ENCODE peak calls at places on chromosome 20, in six cellular contexts. O is Karpas-422, D is left ventricle myocardium inferior, A is body of pancreas, V is right cardiac atrium, H is heart left ventricle. W is an unnamed sample.

GRCh38 chr20:53522696-53523095 is 70.9 kb downstream of the ZNF217 start:
- DNase-seq in O (no peak), D (no peak), A (no peak), V (no peak), H (no peak), W (no peak)

GRCh38 chr20:53748821-53749402 is 155.3 kb upstream of the ZNF217 start:
- DNase-seq in O (no peak), D (no peak), A (no peak), V (no peak), H (no peak), W (no peak)

GRCh38 chr20:63495771-63496403 is 3.0 kb downstream of the EEF1A2 start:
- DNase-seq in O (peak), D (peak), A (peak), V (peak), H (peak), W (no peak)

GRCh38 chr20:3483309-3483708 is 12.5 kb downstream of the ATRN start:
- DNase-seq in O (no peak), D (no peak), A (no peak), V (no peak), H (no peak), W (no peak)

GRCh38 chr20:4341804-4342560 is 326.6 kb upstream of the RNF24 start:
- DNase-seq in O (no peak), D (no peak), A (no peak), V (no peak), H (no peak), W (peak)

GRCh38 chr20:17909745-17910345 is 58.7 kb downstream of the SNX5 start:
- DNase-seq in O (no peak), D (no peak), A (no peak), V (no peak), H (no peak), W (no peak)

GRCh38 chr20:37749620-37750403 is 56.0 kb downstream of the CTNNBL1 start:
- DNase-seq in O (no peak), D (no peak), A (no peak), V (no peak), H (no peak), W (no peak)

GRCh38 chr20:22921595-22922421 is 113.3 kb upstream of the SSTR4 start:
- DNase-seq in O (no peak), D (no peak), A (no peak), V (no peak), H (no peak), W (no peak)

GRCh38 chr20:45070932-45071632 is 29.8 kb downstream of the KCNS1 start:
- DNase-seq in O (no peak), D (no peak), A (no peak), V (no peak), H (no peak), W (no peak)

GRCh38 chr20:4809707-4810106 is 88.0 kb downstream of the PRND start:
- DNase-seq in O (no peak), D (no peak), A (no peak), V (no peak), H (no peak), W (no peak)

GRCh38 chr20:8454137-8454712 is 322.2 kb downstream of the PLCB1 start:
- DNase-seq in O (peak), D (no peak), A (peak), V (no peak), H (no peak), W (peak)

GRCh38 chr20:19621072-19621471 is 137.0 kb upstream of the RIN2 start:
- DNase-seq in O (peak), D (no peak), A (no peak), V (no peak), H (no peak), W (no peak)

GRCh38 chr20:7980332-7981046 is 39.1 kb downstream of the TMX4 start:
- DNase-seq in O (peak), D (no peak), A (peak), V (no peak), H (no peak), W (peak)

GRCh38 chr20:49447946-49448809 is 34.3 kb downstream of the KCNB1 start:
- DNase-seq in O (no peak), D (peak), A (peak), V (peak), H (peak), W (no peak)

GRCh38 chr20:4896971-4897497 is 104.3 kb downstream of the SLC23A2 start:
- DNase-seq in O (peak), D (no peak), A (no peak), V (no peak), H (no peak), W (no peak)

GRCh38 chr20:50366270-50367103 is 143.7 kb upstream of the PTPN1 start:
- DNase-seq in O (no peak), D (no peak), A (peak), V (peak), H (peak), W (peak)

GRCh38 chr20:9616455-9616805 is 102.0 kb downstream of the LAMP5 start:
- DNase-seq in O (peak), D (no peak), A (no peak), V (no peak), H (no peak), W (no peak)

GRCh38 chr20:62618622-62619529 is 23.4 kb upstream of the SLCO4A1 start:
- DNase-seq in O (no peak), D (no peak), A (no peak), V (peak), H (no peak), W (no peak)

GRCh38 chr20:48999890-49000870 is 45.9 kb upstream of the CSE1L start:
- DNase-seq in O (no peak), D (no peak), A (no peak), V (no peak), H (no peak), W (no peak)

GRCh38 chr20:50729925-50730764 is 1.2 kb upstream of the PARD6B start:
- DNase-seq in O (no peak), D (no peak), A (peak), V (no peak), H (no peak), W (no peak)

GRCh38 chr20:25860531-25861150 is 164.0 kb upstream of the ZNF337 start:
- DNase-seq in O (no peak), D (no peak), A (no peak), V (no peak), H (peak), W (no peak)

GRCh38 chr20:19314619-19315018 is 102.2 kb downstream of the SLC24A3 start:
- DNase-seq in O (no peak), D (no peak), A (no peak), V (no peak), H (no peak), W (no peak)

GRCh38 chr20:39248851-39249485 is 286.8 kb downstream of the DHX35 start:
- DNase-seq in O (no peak), D (no peak), A (no peak), V (no peak), H (no peak), W (no peak)

GRCh38 chr20:62819494-62820174 is 2.8 kb downstream of the COL9A3 start:
- DNase-seq in O (no peak), D (no peak), A (no peak), V (no peak), H (no peak), W (no peak)

GRCh38 chr20:61109221-61109805 is 142.7 kb upstream of the CDH4 start:
- DNase-seq in O (no peak), D (no peak), A (no peak), V (no peak), H (no peak), W (no peak)

GRCh38 chr20:31485450-31486339 is 10.6 kb downstream of the REM1 start:
- DNase-seq in O (no peak), D (peak), A (peak), V (peak), H (peak), W (no peak)

GRCh38 chr20:60372822-60373221 is 414.6 kb downstream of the CDH26 start:
- DNase-seq in O (no peak), D (no peak), A (no peak), V (no peak), H (no peak), W (no peak)

GRCh38 chr20:63239431-63239830 is 3.7 kb downstream of the BIRC7 start:
- DNase-seq in O (no peak), D (no peak), A (no peak), V (no peak), H (no peak), W (no peak)

GRCh38 chr20:1382670-1383069 is 10.2 kb downstream of the FKBP1A start:
- DNase-seq in O (no peak), D (no peak), A (no peak), V (no peak), H (no peak), W (no peak)

GRCh38 chr20:36878913-36879312 is 3.0 kb downstream of the TLDC2 start:
- DNase-seq in O (no peak), D (no peak), A (no peak), V (no peak), H (no peak), W (no peak)

GRCh38 chr20:35134472-35134871 is 12.7 kb downstream of the EDEM2 start:
- DNase-seq in O (no peak), D (peak), A (peak), V (peak), H (peak), W (no peak)

GRCh38 chr20:59064214-59064722 is 21.7 kb upstream of the PRELID3B start:
- DNase-seq in O (no peak), D (no peak), A (no peak), V (no peak), H (no peak), W (no peak)
- H3K27ac ChIP-seq in O (no peak), D (peak), A (no peak), V (peak), H (peak), W (no peak)

GRCh38 chr20:42441862-42442196 is 747.9 kb downstream of the PTPRT start:
- DNase-seq in O (no peak), D (no peak), A (no peak), V (no peak), H (no peak), W (no peak)

GRCh38 chr20:42447270-42447669 is 742.4 kb downstream of the PTPRT start:
- DNase-seq in O (no peak), D (no peak), A (no peak), V (no peak), H (no peak), W (no peak)

GRCh38 chr20:42444799-42445198 is 744.9 kb downstream of the PTPRT start:
- DNase-seq in O (no peak), D (no peak), A (no peak), V (no peak), H (no peak), W (no peak)

GRCh38 chr20:42441196-42441861 is 748.4 kb downstream of the PTPRT start:
- DNase-seq in O (no peak), D (no peak), A (no peak), V (no peak), H (no peak), W (no peak)

GRCh38 chr20:42442728-42443127 is 747.0 kb downstream of the PTPRT start:
- DNase-seq in O (no peak), D (peak), A (no peak), V (peak), H (peak), W (no peak)
- H3K4me3 ChIP-seq in O (no peak), D (no peak), A (no peak), V (no peak), H (no peak), W (no peak)

DNA sequence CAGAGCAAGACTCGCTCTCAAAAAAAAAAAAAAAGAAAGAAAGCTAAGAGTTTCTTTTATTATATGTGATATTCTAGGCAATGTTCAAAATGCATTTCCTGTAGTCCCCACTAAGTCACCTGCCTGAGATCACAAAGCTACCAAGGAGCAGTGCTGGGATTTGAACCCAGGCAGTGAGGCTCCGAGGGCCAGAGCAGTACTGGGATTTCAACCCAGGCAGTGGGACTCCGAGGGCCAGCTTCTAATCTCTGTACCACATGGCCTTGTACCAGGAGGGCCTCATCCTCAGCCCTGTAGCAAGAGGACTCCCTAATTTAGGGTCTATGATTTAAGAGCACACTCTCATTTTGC is 39.7 kb downstream of the ZMYND8 start:
- DNase-seq in O (no peak), D (no peak), A (no peak), V (no peak), H (no peak), W (no peak)
- H3K27ac ChIP-seq in O (no peak), D (peak), A (peak), V (peak), H (peak), W (peak)

GRCh38 chr20:43458422-43458924 is 777 bp downstream of the SRSF6 start:
- DNase-seq in O (peak), D (no peak), A (no peak), V (no peak), H (no peak), W (no peak)

GRCh38 chr20:43461894-43462293 is 4.2 kb downstream of the SRSF6 start:
- DNase-seq in O (no peak), D (no peak), A (no peak), V (no peak), H (no peak), W (no peak)

GRCh38 chr20:43460830-43461200 is 3.1 kb downstream of the SRSF6 start:
- DNase-seq in O (no peak), D (no peak), A (no peak), V (no peak), H (no peak), W (no peak)

GRCh38 chr20:43459022-43459942 is 1.6 kb downstream of the SRSF6 start:
- DNase-seq in O (no peak), D (no peak), A (peak), V (peak), H (no peak), W (no peak)

DNA sequence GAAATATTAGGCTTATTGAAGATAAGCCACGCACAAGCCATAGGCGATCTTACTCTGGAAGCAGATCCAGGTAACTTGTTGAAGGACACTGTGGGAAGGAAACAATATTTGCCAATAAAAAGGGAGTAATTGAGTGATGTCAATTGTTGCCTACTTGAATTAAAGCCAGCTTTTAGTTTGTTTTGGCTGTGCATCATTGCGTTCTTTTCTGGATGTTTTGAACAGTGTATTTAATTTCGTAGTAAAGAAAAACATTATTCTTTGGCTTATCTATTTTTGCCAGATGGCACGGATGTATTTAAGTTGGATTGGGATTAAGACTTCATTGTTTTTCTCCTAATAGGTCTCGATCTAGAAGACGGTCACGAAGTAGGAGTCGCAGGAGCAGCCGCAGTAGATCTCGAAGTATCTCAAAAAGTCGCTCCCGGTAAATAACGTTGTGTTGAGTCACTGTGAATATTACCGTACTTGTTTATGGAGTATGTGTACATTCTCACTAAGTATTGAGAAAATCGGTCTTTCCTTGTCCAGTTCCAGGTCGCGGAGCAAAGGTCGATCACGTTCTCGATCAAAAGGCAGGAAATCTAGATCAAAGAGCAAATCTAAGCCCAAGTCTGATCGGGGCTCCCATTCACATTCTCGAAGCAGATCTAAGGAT is 2.6 kb downstream of the SRSF6 start:
- DNase-seq in O (no peak), D (no peak), A (no peak), V (no peak), H (no peak), W (no peak)
- H3K4me3 ChIP-seq in O (no peak), D (peak), A (no peak), V (no peak), H (no peak), W (no peak)

GRCh38 chr20:14335122-14335521 is 2.3 kb downstream of the FLRT3 start:
- DNase-seq in O (no peak), D (no peak), A (no peak), V (no peak), H (no peak), W (no peak)

GRCh38 chr20:14333734-14334133 is 3.7 kb downstream of the FLRT3 start:
- DNase-seq in O (no peak), D (no peak), A (no peak), V (no peak), H (no peak), W (no peak)

GRCh38 chr20:14334306-14334930 is 3.0 kb downstream of the FLRT3 start:
- DNase-seq in O (no peak), D (no peak), A (peak), V (peak), H (no peak), W (peak)

GRCh38 chr20:14336667-14337066 is 745 bp downstream of the FLRT3 start:
- DNase-seq in O (no peak), D (no peak), A (peak), V (no peak), H (no peak), W (no peak)

DNA sequence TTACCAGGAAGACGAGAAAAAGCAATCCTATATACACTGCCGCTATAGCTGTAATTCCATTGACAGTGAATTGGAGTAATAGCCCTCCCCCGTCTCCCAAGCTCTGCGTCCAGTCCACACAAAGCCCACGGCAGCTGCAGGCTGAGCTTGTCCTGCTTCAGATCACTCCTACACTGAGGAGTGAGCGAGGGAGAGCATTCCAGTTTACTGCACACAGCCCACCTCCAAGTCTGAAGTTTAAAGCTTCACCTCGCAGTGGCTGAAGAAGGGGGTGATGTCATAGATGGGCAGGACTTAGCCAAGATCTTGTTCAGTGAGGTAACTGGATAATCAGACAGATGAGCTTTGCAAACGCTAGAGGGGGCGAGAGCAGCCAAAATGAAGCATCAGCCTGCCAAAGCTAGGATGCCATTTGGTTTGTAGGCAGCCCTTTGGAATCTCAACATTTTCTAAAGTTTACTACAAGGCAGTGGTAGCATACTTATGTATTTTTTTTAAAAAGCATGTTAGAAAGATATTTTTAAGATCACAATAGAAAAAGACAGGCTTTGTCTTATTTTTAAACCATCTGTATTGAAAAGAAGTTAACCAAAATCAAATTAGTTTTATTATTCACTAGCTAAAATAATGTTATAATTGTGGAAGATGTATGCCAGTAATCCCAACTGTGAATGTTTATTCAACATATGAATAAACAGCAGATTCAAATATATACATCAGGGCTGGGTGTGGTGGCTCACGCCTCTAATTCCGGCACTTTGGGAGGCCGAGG is at the start of gene FLRT3:
- DNase-seq in O (peak), D (peak), A (peak), V (peak), H (peak), W (peak)
- H3K27ac ChIP-seq in O (no peak), D (peak), A (peak), V (no peak), H (no peak), W (peak)